ENCODE peak calls at places on chromosomes 13 and 19, in nine cellular contexts. D is neural progenitor cell; V is left lung; R is cardiac muscle cell; P is astrocyte; H is pancreas; J is uterus; M is CD8-positive, alpha-beta T cell; G is thoracic aorta. O is an unnamed sample. For H3K36me3, the result is how much of the 10 kb centered on the place peaks cover.

GRCh38 chr13:99123101-99124045 is 77.3 kb upstream of the UBAC2 start:
- DNase-seq in D (no peak), V (no peak), R (no peak), P (peak), H (no peak), J (no peak), M (no peak), G (no peak), O (peak)

GRCh38 chr13:94712812-94713555 is 639 bp upstream of the SOX21 start:
- DNase-seq in D (peak), V (peak), R (peak), P (peak), H (no peak), J (no peak), M (no peak), G (no peak), O (peak)

GRCh38 chr19:41223431-41224234 is 4.6 kb downstream of the AXL start:
- DNase-seq in D (peak), V (peak), R (peak), P (peak), H (no peak), J (no peak), M (no peak), G (peak), O (peak)

GRCh38 chr13:48563611-48564010 is 30.7 kb upstream of the RCBTB2 start:
- DNase-seq in D (no peak), V (no peak), R (no peak), P (no peak), H (no peak), J (no peak), M (no peak), G (no peak), O (no peak)

GRCh38 chr13:102422690-102423089 is 20.8 kb upstream of the FGF14 start:
- DNase-seq in D (no peak), V (no peak), R (no peak), P (no peak), H (no peak), J (no peak), M (no peak), G (no peak), O (no peak)

GRCh38 chr19:3986260-3987041 is 1.2 kb upstream of the EEF2 start:
- DNase-seq in D (peak), V (no peak), R (peak), P (peak), H (peak), J (no peak), M (peak), G (no peak), O (peak)

GRCh38 chr13:54226866-54227265 is 1198.3 kb downstream of the OLFM4 start:
- DNase-seq in D (no peak), V (no peak), R (no peak), P (no peak), H (no peak), J (no peak), M (no peak), G (no peak), O (no peak)

GRCh38 chr19:16628183-16628983 is at the start of gene MED26:
- DNase-seq in D (peak), V (peak), R (peak), P (peak), H (peak), J (peak), M (peak), G (peak), O (peak)

GRCh38 chr13:87872813-87873212 is 201.6 kb downstream of the SLITRK5 start:
- DNase-seq in D (no peak), V (no peak), R (no peak), P (peak), H (no peak), J (no peak), M (no peak), G (no peak), O (no peak)

GRCh38 chr13:25168800-25169199 is 3.3 kb downstream of the AMER2 start:
- DNase-seq in D (no peak), V (no peak), R (no peak), P (no peak), H (no peak), J (no peak), M (no peak), G (no peak), O (no peak)

GRCh38 chr19:50695251-50696064 is 24.1 kb downstream of the SHANK1 start:
- DNase-seq in D (peak), V (no peak), R (peak), P (no peak), H (no peak), J (no peak), M (no peak), G (no peak), O (no peak)

GRCh38 chr19:10142701-10143375 is 23.1 kb upstream of the EIF3G start:
- DNase-seq in D (no peak), V (no peak), R (no peak), P (no peak), H (no peak), J (no peak), M (peak), G (no peak), O (no peak)

GRCh38 chr19:18419699-18420460 is 682 bp downstream of the SSBP4 start:
- DNase-seq in D (peak), V (peak), R (no peak), P (no peak), H (peak), J (no peak), M (no peak), G (no peak), O (no peak)

GRCh38 chr19:3682741-3683404 is 17.4 kb downstream of the PIP5K1C start:
- DNase-seq in D (peak), V (peak), R (no peak), P (peak), H (no peak), J (peak), M (no peak), G (no peak), O (no peak)

GRCh38 chr13:110307697-110308376 is 753 bp downstream of the COL4A2 start:
- DNase-seq in D (peak), V (peak), R (peak), P (peak), H (no peak), J (no peak), M (no peak), G (no peak), O (no peak)

GRCh38 chr19:51407631-51408131 is 9.8 kb downstream of the SIGLEC10 start:
- DNase-seq in D (peak), V (no peak), R (peak), P (no peak), H (peak), J (no peak), M (peak), G (no peak), O (no peak)

GRCh38 chr13:25415196-25415595 is 43.4 kb downstream of the ATP8A2 start:
- DNase-seq in D (no peak), V (no peak), R (peak), P (no peak), H (no peak), J (no peak), M (no peak), G (no peak), O (no peak)

GRCh38 chr19:5058456-5059190 is 89.7 kb downstream of the KDM4B start:
- DNase-seq in D (no peak), V (no peak), R (no peak), P (peak), H (no peak), J (no peak), M (no peak), G (no peak), O (no peak)

GRCh38 chr19:53808710-53809125 is 15.4 kb downstream of the NLRP12 start:
- DNase-seq in D (peak), V (no peak), R (peak), P (peak), H (no peak), J (no peak), M (no peak), G (no peak), O (no peak)

DNA sequence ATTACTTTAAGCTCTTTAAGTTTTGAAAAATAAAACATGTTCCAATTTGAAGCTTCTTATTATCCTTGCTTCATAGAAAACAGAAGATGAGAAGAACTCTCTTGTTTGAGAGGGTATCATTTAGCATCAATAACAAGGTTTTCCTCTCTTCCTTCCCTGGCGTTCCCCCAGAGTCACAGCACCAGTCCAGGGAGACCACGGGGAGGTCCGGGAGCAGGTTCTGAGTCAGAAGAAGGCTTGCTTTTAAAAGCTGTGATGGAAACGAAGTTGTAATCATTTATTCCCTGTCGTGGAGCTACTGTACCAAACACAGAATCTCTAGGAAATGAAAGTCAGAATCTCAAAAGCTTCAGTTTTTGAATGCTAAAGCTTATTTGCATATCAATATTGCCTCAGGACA is 174.0 kb upstream of the LSM14A start:
- DNase-seq in D (no peak), V (no peak), R (no peak), P (no peak), H (peak), J (no peak), M (no peak), G (no peak), O (no peak)
- H3K4me3 ChIP-seq in D (no peak), V (no peak), R (no peak), P (no peak), H (no peak), J (no peak), M (no peak), G (no peak), O (no peak)

GRCh38 chr19:43697295-43697694 is 18.6 kb upstream of the IRGC start:
- DNase-seq in D (no peak), V (no peak), R (no peak), P (no peak), H (no peak), J (no peak), M (no peak), G (no peak), O (no peak)

GRCh38 chr19:43700368-43701015 is 15.4 kb upstream of the IRGC start:
- DNase-seq in D (peak), V (no peak), R (no peak), P (peak), H (no peak), J (peak), M (no peak), G (no peak), O (no peak)

GRCh38 chr19:43704002-43704705 is 11.7 kb upstream of the IRGC start:
- DNase-seq in D (no peak), V (no peak), R (no peak), P (no peak), H (no peak), J (no peak), M (no peak), G (no peak), O (no peak)

GRCh38 chr19:43695985-43696729 is 19.7 kb upstream of the IRGC start:
- DNase-seq in D (no peak), V (no peak), R (no peak), P (no peak), H (no peak), J (no peak), M (no peak), G (no peak), O (no peak)

GRCh38 chr19:43699506-43700367 is 16.1 kb upstream of the IRGC start:
- DNase-seq in D (peak), V (peak), R (peak), P (peak), H (no peak), J (peak), M (no peak), G (no peak), O (no peak)
- TF ChIP-seq CTCF in D (peak), V (no peak), R (no peak), P (no peak), H (no peak), J (no peak), M (no peak), G (no peak), O (peak)

GRCh38 chr13:112850273-112850672 is 118.7 kb upstream of the MCF2L start:
- DNase-seq in D (no peak), V (no peak), R (no peak), P (no peak), H (no peak), J (no peak), M (no peak), G (no peak), O (no peak)
- H3K36me3 ChIP-seq in D (under half), V (half or more), R (under half), P (under half), H (under half), J (under half), M (under half), G (under half), O (under half)

GRCh38 chr19:30223866-30224688 is 148.1 kb upstream of the ZNF536 start:
- DNase-seq in D (no peak), V (no peak), R (no peak), P (no peak), H (no peak), J (no peak), M (no peak), G (no peak), O (no peak)
- H3K4me3 ChIP-seq in D (peak), V (no peak), R (no peak), P (no peak), H (no peak), J (no peak), M (no peak), G (no peak), O (no peak)

GRCh38 chr19:2631213-2631821 is 71.2 kb downstream of the GNG7 start:
- DNase-seq in D (no peak), V (no peak), R (no peak), P (no peak), H (no peak), J (no peak), M (no peak), G (no peak), O (no peak)
- TF ChIP-seq CTCF in D (no peak), V (no peak), R (no peak), P (no peak), H (no peak), J (no peak), M (no peak), G (no peak), O (no peak)

DNA sequence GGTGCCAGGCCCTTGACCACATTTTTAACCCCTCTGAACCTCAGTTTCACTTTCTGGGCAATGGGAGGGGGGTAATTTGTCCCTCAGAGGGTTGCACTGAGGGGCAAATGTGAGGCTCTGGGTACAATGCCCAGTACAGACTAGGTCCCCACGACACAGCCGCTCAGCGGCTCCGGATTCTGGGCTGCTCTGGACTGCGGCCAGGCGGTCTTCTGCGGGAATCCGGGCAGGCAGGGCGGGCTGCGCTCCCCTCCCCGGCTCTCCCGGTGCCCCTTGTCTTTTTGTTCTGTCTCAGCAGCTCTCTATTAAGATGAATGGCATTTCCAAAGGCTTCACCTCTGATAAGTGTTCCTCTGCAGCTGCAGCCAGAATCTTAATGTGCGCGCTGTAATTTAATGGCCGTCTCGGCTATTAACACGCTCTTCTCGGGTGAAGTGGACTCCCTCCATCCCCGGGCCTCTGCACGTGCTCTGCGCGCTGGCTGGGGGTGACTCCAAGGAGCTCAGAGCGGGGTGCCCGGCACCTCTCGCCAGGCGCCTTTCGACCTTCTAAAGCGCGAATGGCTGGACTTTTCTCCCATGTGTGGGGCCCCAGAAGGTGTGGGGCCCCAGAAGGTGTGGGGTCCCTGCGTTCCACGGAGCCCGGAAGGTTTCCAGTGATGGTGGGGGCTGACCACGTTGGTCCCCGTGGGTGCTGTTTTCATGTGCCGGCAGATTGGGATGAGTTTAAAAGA is 3.5 kb upstream of the ALOX5AP start:
- DNase-seq in D (no peak), V (no peak), R (no peak), P (no peak), H (no peak), J (no peak), M (no peak), G (no peak), O (no peak)
- H3K36me3 ChIP-seq in D (under half), V (under half), R (under half), P (under half), H (under half), J (under half), M (under half), G (under half), O (under half)

GRCh38 chr13:49810825-49811526 is 18.5 kb upstream of the KPNA3 start:
- DNase-seq in D (no peak), V (no peak), R (peak), P (peak), H (no peak), J (no peak), M (no peak), G (no peak), O (peak)
- H3K4me3 ChIP-seq in D (no peak), V (no peak), R (no peak), P (no peak), H (no peak), J (no peak), M (no peak), G (no peak), O (no peak)